ENCODE peak calls at places on chromosomes 5 and 9, in seven cellular contexts. T is A549, U is AG09309, M is OCI-LY7, H is colonic mucosa, G is AG04450, R is right lobe of liver. X is an unnamed sample.

GRCh38 chr9:127857278-127857677 is 2.8 kb upstream of the ENG start:
- DNase-seq in T (no peak), U (no peak), M (no peak), H (no peak), G (no peak), R (no peak), X (no peak)

GRCh38 chr9:4299006-4299795 is 667 bp downstream of the GLIS3 start:
- DNase-seq in T (peak; percentile 35), U (no peak), M (no peak), H (peak; percentile 51), G (no peak), R (peak; percentile 38), X (peak; percentile 47)

GRCh38 chr9:115939065-115939765 is 214.4 kb upstream of the PAPPA start:
- DNase-seq in T (no peak), U (no peak), M (no peak), H (no peak), G (no peak), R (no peak), X (no peak)

GRCh38 chr9:109401169-109401989 is 80.5 kb upstream of the EPB41L4B start:
- DNase-seq in T (peak; percentile 67), U (no peak), M (peak; percentile 24), H (peak; percentile 64), G (no peak), R (no peak), X (peak; percentile 74)

GRCh38 chr5:96324708-96325107 is 108.3 kb downstream of the PCSK1 start:
- DNase-seq in T (peak; percentile 10), U (no peak), M (no peak), H (no peak), G (peak; percentile 81), R (no peak), X (no peak)

GRCh38 chr5:147756566-147756965 is 26.0 kb downstream of the JAKMIP2 start:
- DNase-seq in T (no peak), U (no peak), M (no peak), H (no peak), G (no peak), R (no peak), X (no peak)

GRCh38 chr5:99104538-99105132 is 175.8 kb upstream of the CHD1 start:
- DNase-seq in T (peak; percentile 8), U (no peak), M (peak; percentile 23), H (no peak), G (peak; percentile 2), R (no peak), X (no peak)

GRCh38 chr5:95730011-95730700 is 980 bp upstream of the RHOBTB3 start:
- DNase-seq in T (no peak), U (no peak), M (no peak), H (no peak), G (no peak), R (no peak), X (no peak)

GRCh38 chr5:95621839-95622629 is 2.1 kb downstream of the GPR150 start:
- DNase-seq in T (no peak), U (no peak), M (no peak), H (peak; percentile 67), G (no peak), R (no peak), X (no peak)

GRCh38 chr9:120441446-120442279 is 138.3 kb downstream of the CDK5RAP2 start:
- DNase-seq in T (no peak), U (peak; percentile 50), M (no peak), H (no peak), G (peak; percentile 47), R (no peak), X (no peak)

GRCh38 chr9:6758418-6759113 is 793 bp downstream of the KDM4C start:
- DNase-seq in T (peak; percentile 50), U (no peak), M (peak; percentile 69), H (peak; percentile 75), G (peak; percentile 6), R (peak; percentile 59), X (peak; percentile 40)

GRCh38 chr5:7886849-7887460 is 18.0 kb downstream of the MTRR start:
- DNase-seq in T (peak; percentile 40), U (peak; percentile 46), M (peak; percentile 41), H (no peak), G (no peak), R (no peak), X (no peak)

GRCh38 chr9:2919347-2919746 is 75.5 kb upstream of the PUM3 start:
- DNase-seq in T (no peak), U (no peak), M (no peak), H (no peak), G (no peak), R (no peak), X (no peak)

GRCh38 chr5:128258387-128258786 is 174.8 kb downstream of the SLC12A2 start:
- DNase-seq in T (no peak), U (no peak), M (no peak), H (no peak), G (no peak), R (no peak), X (no peak)

GRCh38 chr5:45162974-45163373 is 354.2 kb downstream of the MRPS30 start:
- DNase-seq in T (no peak), U (no peak), M (no peak), H (no peak), G (no peak), R (no peak), X (no peak)

GRCh38 chr5:16791036-16791705 is 144.9 kb downstream of the MYO10 start:
- DNase-seq in T (peak; percentile 55), U (no peak), M (peak; percentile 37), H (peak; percentile 57), G (no peak), R (no peak), X (peak; percentile 48)

GRCh38 chr5:95794070-95794516 is 28.4 kb downstream of the GLRX start:
- DNase-seq in T (peak; percentile 8), U (no peak), M (no peak), H (no peak), G (no peak), R (no peak), X (no peak)

GRCh38 chr9:88488166-88488565 is 46.8 kb upstream of the NXNL2 start:
- DNase-seq in T (no peak), U (no peak), M (no peak), H (no peak), G (no peak), R (no peak), X (no peak)

GRCh38 chr9:77926314-77926959 is 105.2 kb downstream of the GNAQ start:
- DNase-seq in T (no peak), U (peak; percentile 52), M (no peak), H (no peak), G (no peak), R (no peak), X (no peak)

GRCh38 chr9:123365287-123365880 is 9.4 kb downstream of the CRB2 start:
- DNase-seq in T (no peak), U (no peak), M (no peak), H (no peak), G (no peak), R (no peak), X (no peak)
- TF ChIP-seq CTCF in T (no peak), U (no peak), M (peak; percentile 54), H (no peak), G (peak; percentile 32), R (no peak), X (peak; percentile 31)

GRCh38 chr9:136169495-136169894 is 35.4 kb downstream of the LHX3 start:
- DNase-seq in T (no peak), U (no peak), M (no peak), H (no peak), G (no peak), R (no peak), X (no peak)

GRCh38 chr9:136172412-136173079 is 32.4 kb downstream of the LHX3 start:
- DNase-seq in T (no peak), U (no peak), M (no peak), H (no peak), G (no peak), R (no peak), X (no peak)

GRCh38 chr9:136171009-136171800 is 33.7 kb downstream of the LHX3 start:
- DNase-seq in T (no peak), U (no peak), M (no peak), H (no peak), G (no peak), R (no peak), X (no peak)

GRCh38 chr9:136171801-136172411 is 33.0 kb downstream of the LHX3 start:
- DNase-seq in T (no peak), U (no peak), M (no peak), H (no peak), G (no peak), R (no peak), X (no peak)

GRCh38 chr9:136170291-136170901 is 34.5 kb downstream of the LHX3 start:
- DNase-seq in T (peak; percentile 61), U (no peak), M (peak; percentile 66), H (peak; percentile 33), G (no peak), R (peak; percentile 49), X (peak; percentile 71)
- TF ChIP-seq CTCF in T (peak; percentile 72), U (peak; percentile 84), M (peak; percentile 90), H (peak; percentile 66), G (peak; percentile 77), R (peak; percentile 71), X (peak; percentile 71)

GRCh38 chr9:112091805-112092204 is 83.3 kb downstream of the SUSD1 start:
- DNase-seq in T (no peak), U (no peak), M (no peak), H (peak; percentile 19), G (no peak), R (no peak), X (no peak)
- TF ChIP-seq CTCF in T (peak; percentile 51), U (peak; percentile 62), M (peak; percentile 62), H (no peak), G (peak; percentile 48), R (peak; percentile 10), X (no peak)

GRCh38 chr9:38355115-38355514 is 37.4 kb upstream of the ALDH1B1 start:
- DNase-seq in T (no peak), U (no peak), M (no peak), H (no peak), G (no peak), R (no peak), X (no peak)
- TF ChIP-seq CTCF in T (no peak), U (no peak), M (no peak), H (no peak), G (no peak), R (no peak), X (no peak)

GRCh38 chr5:91864902-91865420 is 481.8 kb upstream of the ARRDC3 start:
- DNase-seq in T (no peak), U (no peak), M (no peak), H (no peak), G (no peak), R (no peak), X (no peak)
- TF ChIP-seq CTCF in T (peak; percentile 18), U (no peak), M (peak; percentile 12), H (no peak), G (no peak), R (no peak), X (no peak)

GRCh38 chr5:151082274-151082902 is 1.6 kb upstream of the TNIP1 start:
- DNase-seq in T (peak; percentile 73), U (no peak), M (no peak), H (peak; percentile 81), G (no peak), R (no peak), X (peak; percentile 34)
- TF ChIP-seq CTCF in T (no peak), U (peak; percentile 14), M (peak; percentile 41), H (no peak), G (peak; percentile 55), R (no peak), X (peak; percentile 24)